ENCODE peak calls at places on chromosomes 11 and 22, in five cellular contexts. G is activated T-cell treated with anti-CD3 and anti-CD28 coated beads, Interleukin-2, amount 50 U/mL, for 72 hours; U is T-helper 17 cell; E is GF-D8; N is stromal cell of bone marrow. S is an unnamed sample.

GRCh38 chr22:25347752-25348102 is 128.3 kb downstream of the CRYBB2 start:
- DNase-seq in G (no peak), U (no peak), E (no peak), N (no peak), S (no peak)

GRCh38 chr11:3865388-3866193 is 10.1 kb downstream of the STIM1 start:
- DNase-seq in G (no peak), U (no peak), E (peak), N (no peak), S (no peak)

GRCh38 chr11:96744697-96745096 is 354.9 kb downstream of the JRKL start:
- DNase-seq in G (no peak), U (no peak), E (no peak), N (peak), S (no peak)

GRCh38 chr11:65478411-65479183 is 20.2 kb upstream of the MALAT1 start:
- DNase-seq in G (no peak), U (no peak), E (no peak), N (peak), S (no peak)

GRCh38 chr11:134598368-134598767 is 186.3 kb upstream of the B3GAT1 start:
- DNase-seq in G (no peak), U (no peak), E (no peak), N (no peak), S (no peak)

GRCh38 chr22:27075028-27075678 is 417.8 kb downstream of the MIAT start:
- DNase-seq in G (no peak), U (no peak), E (no peak), N (no peak), S (no peak)

GRCh38 chr22:45997077-45997774 is 20.3 kb upstream of the WNT7B start:
- DNase-seq in G (no peak), U (no peak), E (peak), N (peak), S (no peak)

GRCh38 chr11:8080674-8081590 is at the start of gene TUB:
- DNase-seq in G (peak), U (no peak), E (no peak), N (no peak), S (peak)

GRCh38 chr11:60926500-60926899 is 2.2 kb downstream of the TMEM132A start:
- DNase-seq in G (no peak), U (no peak), E (no peak), N (no peak), S (no peak)

GRCh38 chr22:22576244-22576988 is 17.4 kb upstream of the PRAME start:
- DNase-seq in G (peak), U (peak), E (no peak), N (peak), S (peak)

GRCh38 chr11:58880625-58881024 is 36.1 kb upstream of the GLYATL2 start:
- DNase-seq in G (no peak), U (no peak), E (no peak), N (no peak), S (no peak)

GRCh38 chr22:31083377-31083768 is 2.3 kb downstream of the SMTN start:
- DNase-seq in G (no peak), U (no peak), E (no peak), N (no peak), S (no peak)

GRCh38 chr11:130740819-130741218 is 175.5 kb downstream of the SNX19 start:
- DNase-seq in G (no peak), U (no peak), E (no peak), N (no peak), S (no peak)

GRCh38 chr11:64629796-64630562 is 39.0 kb downstream of the SLC22A12 start:
- DNase-seq in G (no peak), U (no peak), E (no peak), N (no peak), S (no peak)

GRCh38 chr11:64447717-64448598 is 89.0 kb downstream of the RPS6KA4 start:
- DNase-seq in G (no peak), U (no peak), E (no peak), N (peak), S (no peak)